ENCODE peak calls at places on chromosome 6, in six cellular contexts. A is activated CD4-positive, CD25-positive, alpha-beta regulatory T cell treated with anti-CD3 and anti-CD28 coated beads, Interleukin-2, amount 50 U/mL, for 16 hours; M is activated naive CD4-positive, alpha-beta T cell; P is CD8-positive, alpha-beta memory T cell; Y is foreskin fibroblast; Q is stimulated activated CD4-positive, alpha-beta T cell treated with anti-CD3 and anti-CD28 coated beads, Interleukin-4, amount 100 ng/mL, for 48 hours. S is an unnamed sample.

GRCh38 chr6:2810092-2810671 is 31.5 kb downstream of the SERPINB1 start:
- DNase-seq in Q (no peak), M (no peak), A (no peak), Y (no peak), P (no peak), S (peak)

GRCh38 chr6:159728552-159728951 is 1.2 kb downstream of the WTAP start:
- DNase-seq in M (no peak), P (no peak), A (no peak), Q (no peak), Y (no peak), S (no peak)

GRCh38 chr6:81751388-81752083 is 945 bp downstream of the TENT5A start:
- DNase-seq in A (no peak), Q (peak), Y (no peak), P (peak), M (peak), S (no peak)

GRCh38 chr6:125584468-125584939 is 164.9 kb upstream of the HEY2 start:
- DNase-seq in M (no peak), A (no peak), Y (no peak), P (no peak), Q (no peak), S (no peak)

GRCh38 chr6:21381336-21381963 is 212.1 kb upstream of the SOX4 start:
- DNase-seq in A (no peak), Q (no peak), P (no peak), M (no peak), Y (no peak), S (no peak)

GRCh38 chr6:7697820-7698623 is 27.9 kb upstream of the BMP6 start:
- DNase-seq in A (no peak), P (no peak), Q (no peak), Y (peak), M (no peak), S (no peak)

GRCh38 chr6:96157018-96157565 is 141.3 kb downstream of the FUT9 start:
- DNase-seq in Q (no peak), A (no peak), Y (no peak), P (no peak), M (no peak), S (no peak)

GRCh38 chr6:62344850-62345249 is 58.8 kb upstream of the KHDRBS2 start:
- DNase-seq in Y (no peak), M (no peak), P (no peak), A (no peak), Q (no peak), S (no peak)

GRCh38 chr6:2796884-2797283 is 31.7 kb downstream of the WRNIP1 start:
- DNase-seq in A (no peak), Y (no peak), P (no peak), Q (no peak), M (no peak), S (no peak)

GRCh38 chr6:34638834-34639736 is 57.5 kb downstream of the ILRUN start:
- DNase-seq in P (no peak), A (no peak), Q (no peak), M (no peak), Y (no peak), S (no peak)

GRCh38 chr6:123913858-123914257 is 110.2 kb downstream of the NKAIN2 start:
- DNase-seq in P (no peak), Y (no peak), M (no peak), A (no peak), Q (no peak), S (no peak)

GRCh38 chr6:131636880-131637792 is at the start of gene ENPP3:
- DNase-seq in Q (no peak), Y (no peak), A (no peak), M (no peak), P (no peak), S (no peak)

GRCh38 chr6:130769812-130770211 is 57.4 kb upstream of the SMLR1 start:
- DNase-seq in Q (no peak), Y (no peak), P (no peak), A (no peak), M (no peak), S (no peak)

GRCh38 chr6:133899556-133899955 is 10.6 kb downstream of the TCF21 start:
- DNase-seq in Q (no peak), M (no peak), P (no peak), A (no peak), Y (peak), S (no peak)

GRCh38 chr6:31559606-31559957 is 12.2 kb downstream of the NFKBIL1 start:
- DNase-seq in Q (no peak), Y (no peak), M (no peak), A (no peak), P (no peak), S (no peak)

GRCh38 chr6:19731286-19731685 is 105.9 kb upstream of the ID4 start:
- DNase-seq in P (no peak), Q (no peak), Y (peak), A (no peak), M (no peak), S (no peak)

GRCh38 chr6:27617700-27618689 is 145.1 kb upstream of the ZNF184 start:
- DNase-seq in P (no peak), M (no peak), A (no peak), Y (no peak), Q (peak), S (no peak)

GRCh38 chr6:142444800-142445405 is 143.1 kb downstream of the ADGRG6 start:
- DNase-seq in M (no peak), P (no peak), Q (no peak), Y (no peak), A (no peak), S (no peak)

GRCh38 chr6:145092554-145092953 is 642.8 kb downstream of the EPM2A start:
- DNase-seq in A (no peak), Q (no peak), P (no peak), Y (no peak), M (no peak), S (no peak)

GRCh38 chr6:70145178-70145577 is 157.7 kb downstream of the COL9A1 start:
- DNase-seq in P (no peak), Y (no peak), M (no peak), Q (no peak), A (no peak), S (no peak)

GRCh38 chr6:37602801-37603200 is 94.9 kb downstream of the MDGA1 start:
- DNase-seq in P (no peak), Q (no peak), M (no peak), Y (no peak), A (no peak), S (no peak)

GRCh38 chr6:15955484-15955883 is 173.4 kb upstream of the MYLIP start:
- DNase-seq in M (no peak), Q (no peak), A (no peak), P (no peak), Y (no peak), S (no peak)

GRCh38 chr6:160455484-160456213 is 107.5 kb downstream of the SLC22A3 start:
- DNase-seq in Q (peak), Y (peak), M (peak), P (peak), A (peak), S (peak)

GRCh38 chr6:42150254-42150653 is 7.8 kb upstream of the C6orf132 start:
- DNase-seq in A (no peak), Q (no peak), M (no peak), P (no peak), Y (no peak), S (no peak)

GRCh38 chr6:131948692-131949614 is 2.2 kb downstream of the CCN2 start:
- DNase-seq in M (no peak), A (no peak), P (no peak), Q (no peak), Y (peak), S (no peak)

GRCh38 chr6:116764961-116765841 is at the start of gene FAM162B:
- DNase-seq in A (no peak), M (no peak), P (no peak), Q (no peak), Y (no peak), S (no peak)

GRCh38 chr6:13234130-13234529 is 94.2 kb downstream of the TBC1D7 start:
- DNase-seq in A (no peak), P (no peak), Y (peak), Q (no peak), M (no peak), S (no peak)

GRCh38 chr6:145093226-145093625 is 642.1 kb downstream of the EPM2A start:
- DNase-seq in Y (no peak), M (no peak), P (no peak), A (no peak), Q (no peak), S (no peak)

GRCh38 chr6:158011478-158011920 is 29.8 kb downstream of the SYNJ2 start:
- DNase-seq in P (no peak), A (no peak), Q (no peak), Y (no peak), M (no peak), S (no peak)

GRCh38 chr6:90788781-90789180 is 201.9 kb upstream of the MAP3K7 start:
- DNase-seq in M (no peak), P (no peak), Q (no peak), A (no peak), Y (no peak), S (no peak)

S was measured in NK-92 treated with Interleukin-12 subunit alpha and Interleukin-12 subunit beta, amount 100 ng/mL, for 24 hours.